ENCODE peak calls at places on chromosomes 7 and 10, in ten cellular contexts. One of them, this sample, is unnamed.

GRCh38 chr7:146378196-146378595 is 261.6 kb downstream of the CNTNAP2 start:
- DNase-seq in colonic mucosa: no peak
- DNase-seq in endothelial cell: no peak
- DNase-seq in NCI-H1417 treated with DMSO at 0.1 percent for 48 hours: no peak
- DNase-seq in A549: no peak
- DNase-seq in AG10803: no peak
- DNase-seq in astrocyte: no peak
- DNase-seq in midbrain: no peak
- DNase-seq in stimulated activated CD8-positive, alpha-beta memory T cell treated with anti-CD3 and anti-CD28 coated beads, Interleukin-15, amount 100 ng/mL, for 24 hours: no peak
- DNase-seq in NCI-H1092: no peak
- DNase-seq in this sample: no peak

GRCh38 chr10:7218974-7219373 is 191.9 kb downstream of the SFMBT2 start:
- DNase-seq in AG10803: no peak
- DNase-seq in midbrain: no peak
- DNase-seq in NCI-H1417 treated with DMSO at 0.1 percent for 48 hours: no peak
- DNase-seq in NCI-H1092: no peak
- DNase-seq in colonic mucosa: no peak
- DNase-seq in endothelial cell: no peak
- DNase-seq in A549: peak
- DNase-seq in astrocyte: peak
- DNase-seq in stimulated activated CD8-positive, alpha-beta memory T cell treated with anti-CD3 and anti-CD28 coated beads, Interleukin-15, amount 100 ng/mL, for 24 hours: no peak
- DNase-seq in this sample: no peak

GRCh38 chr10:122013311-122013780 is 24.4 kb downstream of the TACC2 start:
- DNase-seq in midbrain: no peak
- DNase-seq in colonic mucosa: no peak
- DNase-seq in endothelial cell: no peak
- DNase-seq in NCI-H1092: no peak
- DNase-seq in astrocyte: no peak
- DNase-seq in NCI-H1417 treated with DMSO at 0.1 percent for 48 hours: no peak
- DNase-seq in A549: no peak
- DNase-seq in AG10803: no peak
- DNase-seq in stimulated activated CD8-positive, alpha-beta memory T cell treated with anti-CD3 and anti-CD28 coated beads, Interleukin-15, amount 100 ng/mL, for 24 hours: no peak
- DNase-seq in this sample: no peak

GRCh38 chr7:101618207-101618839 is 10.8 kb downstream of the MYL10 start:
- DNase-seq in NCI-H1417 treated with DMSO at 0.1 percent for 48 hours: no peak
- DNase-seq in midbrain: no peak
- DNase-seq in NCI-H1092: no peak
- DNase-seq in colonic mucosa: no peak
- DNase-seq in AG10803: peak
- DNase-seq in A549: no peak
- DNase-seq in astrocyte: no peak
- DNase-seq in stimulated activated CD8-positive, alpha-beta memory T cell treated with anti-CD3 and anti-CD28 coated beads, Interleukin-15, amount 100 ng/mL, for 24 hours: no peak
- DNase-seq in endothelial cell: no peak
- DNase-seq in this sample: no peak

GRCh38 chr10:43355749-43356371 is 15.6 kb upstream of the FXYD4 start:
- DNase-seq in A549: peak
- DNase-seq in stimulated activated CD8-positive, alpha-beta memory T cell treated with anti-CD3 and anti-CD28 coated beads, Interleukin-15, amount 100 ng/mL, for 24 hours: no peak
- DNase-seq in endothelial cell: no peak
- DNase-seq in NCI-H1092: no peak
- DNase-seq in colonic mucosa: peak
- DNase-seq in AG10803: no peak
- DNase-seq in astrocyte: peak
- DNase-seq in NCI-H1417 treated with DMSO at 0.1 percent for 48 hours: no peak
- DNase-seq in midbrain: no peak
- DNase-seq in this sample: no peak

GRCh38 chr10:712089-712488 is 22.6 kb upstream of the DIP2C start:
- DNase-seq in NCI-H1092: no peak
- DNase-seq in midbrain: no peak
- DNase-seq in stimulated activated CD8-positive, alpha-beta memory T cell treated with anti-CD3 and anti-CD28 coated beads, Interleukin-15, amount 100 ng/mL, for 24 hours: no peak
- DNase-seq in AG10803: no peak
- DNase-seq in A549: no peak
- DNase-seq in astrocyte: no peak
- DNase-seq in endothelial cell: no peak
- DNase-seq in colonic mucosa: no peak
- DNase-seq in NCI-H1417 treated with DMSO at 0.1 percent for 48 hours: no peak
- DNase-seq in this sample: no peak

GRCh38 chr10:100737359-100738054 is 7.9 kb upstream of the PAX2 start:
- DNase-seq in astrocyte: no peak
- DNase-seq in NCI-H1417 treated with DMSO at 0.1 percent for 48 hours: no peak
- DNase-seq in NCI-H1092: no peak
- DNase-seq in endothelial cell: no peak
- DNase-seq in midbrain: no peak
- DNase-seq in AG10803: no peak
- DNase-seq in A549: no peak
- DNase-seq in colonic mucosa: no peak
- DNase-seq in stimulated activated CD8-positive, alpha-beta memory T cell treated with anti-CD3 and anti-CD28 coated beads, Interleukin-15, amount 100 ng/mL, for 24 hours: no peak
- DNase-seq in this sample: peak

GRCh38 chr10:71231196-71231595 is 18.8 kb downstream of the UNC5B start:
- DNase-seq in A549: no peak
- DNase-seq in AG10803: no peak
- DNase-seq in midbrain: no peak
- DNase-seq in colonic mucosa: no peak
- DNase-seq in astrocyte: no peak
- DNase-seq in NCI-H1417 treated with DMSO at 0.1 percent for 48 hours: no peak
- DNase-seq in endothelial cell: no peak
- DNase-seq in NCI-H1092: no peak
- DNase-seq in stimulated activated CD8-positive, alpha-beta memory T cell treated with anti-CD3 and anti-CD28 coated beads, Interleukin-15, amount 100 ng/mL, for 24 hours: no peak
- DNase-seq in this sample: no peak

GRCh38 chr10:85784792-85785191 is 581.8 kb downstream of the GRID1 start:
- DNase-seq in NCI-H1417 treated with DMSO at 0.1 percent for 48 hours: no peak
- DNase-seq in endothelial cell: no peak
- DNase-seq in midbrain: no peak
- DNase-seq in colonic mucosa: no peak
- DNase-seq in astrocyte: no peak
- DNase-seq in NCI-H1092: no peak
- DNase-seq in AG10803: no peak
- DNase-seq in stimulated activated CD8-positive, alpha-beta memory T cell treated with anti-CD3 and anti-CD28 coated beads, Interleukin-15, amount 100 ng/mL, for 24 hours: no peak
- DNase-seq in A549: no peak
- DNase-seq in this sample: no peak

GRCh38 chr7:117645456-117646181 is 165.8 kb downstream of the CFTR start:
- DNase-seq in colonic mucosa: no peak
- DNase-seq in AG10803: peak
- DNase-seq in midbrain: no peak
- DNase-seq in stimulated activated CD8-positive, alpha-beta memory T cell treated with anti-CD3 and anti-CD28 coated beads, Interleukin-15, amount 100 ng/mL, for 24 hours: no peak
- DNase-seq in NCI-H1417 treated with DMSO at 0.1 percent for 48 hours: no peak
- DNase-seq in astrocyte: peak
- DNase-seq in NCI-H1092: no peak
- DNase-seq in A549: peak
- DNase-seq in endothelial cell: no peak
- DNase-seq in this sample: no peak

GRCh38 chr7:141378405-141378804 is 172.8 kb upstream of the AGK start:
- DNase-seq in colonic mucosa: no peak
- DNase-seq in NCI-H1092: no peak
- DNase-seq in stimulated activated CD8-positive, alpha-beta memory T cell treated with anti-CD3 and anti-CD28 coated beads, Interleukin-15, amount 100 ng/mL, for 24 hours: no peak
- DNase-seq in endothelial cell: no peak
- DNase-seq in A549: no peak
- DNase-seq in astrocyte: no peak
- DNase-seq in midbrain: no peak
- DNase-seq in AG10803: no peak
- DNase-seq in NCI-H1417 treated with DMSO at 0.1 percent for 48 hours: no peak
- DNase-seq in this sample: no peak

GRCh38 chr7:73740771-73741170 is 2.2 kb upstream of the ABHD11 start:
- DNase-seq in A549: no peak
- DNase-seq in AG10803: no peak
- DNase-seq in NCI-H1092: no peak
- DNase-seq in endothelial cell: no peak
- DNase-seq in NCI-H1417 treated with DMSO at 0.1 percent for 48 hours: no peak
- DNase-seq in colonic mucosa: no peak
- DNase-seq in astrocyte: no peak
- DNase-seq in midbrain: no peak
- DNase-seq in stimulated activated CD8-positive, alpha-beta memory T cell treated with anti-CD3 and anti-CD28 coated beads, Interleukin-15, amount 100 ng/mL, for 24 hours: no peak
- DNase-seq in this sample: no peak

GRCh38 chr7:50962962-50963374 is 180.3 kb upstream of the GRB10 start:
- DNase-seq in stimulated activated CD8-positive, alpha-beta memory T cell treated with anti-CD3 and anti-CD28 coated beads, Interleukin-15, amount 100 ng/mL, for 24 hours: no peak
- DNase-seq in astrocyte: peak
- DNase-seq in AG10803: peak
- DNase-seq in endothelial cell: no peak
- DNase-seq in colonic mucosa: peak
- DNase-seq in NCI-H1417 treated with DMSO at 0.1 percent for 48 hours: no peak
- DNase-seq in midbrain: no peak
- DNase-seq in A549: peak
- DNase-seq in NCI-H1092: peak
- DNase-seq in this sample: no peak

GRCh38 chr10:132708441-132708840 is 77.5 kb downstream of the NKX6-2 start:
- DNase-seq in stimulated activated CD8-positive, alpha-beta memory T cell treated with anti-CD3 and anti-CD28 coated beads, Interleukin-15, amount 100 ng/mL, for 24 hours: no peak
- DNase-seq in endothelial cell: no peak
- DNase-seq in midbrain: peak
- DNase-seq in AG10803: no peak
- DNase-seq in NCI-H1417 treated with DMSO at 0.1 percent for 48 hours: no peak
- DNase-seq in A549: no peak
- DNase-seq in astrocyte: no peak
- DNase-seq in NCI-H1092: no peak
- DNase-seq in colonic mucosa: no peak
- DNase-seq in this sample: no peak

This sample was measured in SK-N-SH.